ENCODE peak calls at places on chromosomes 13 and 19, in four cellular contexts. H is AG09319, K is NCI-H146, I is choroid plexus epithelial cell. Q is an unnamed sample.

GRCh38 chr19:5172859-5173577 is 167.6 kb downstream of the PTPRS start:
- DNase-seq in H (peak; percentile 85), K (no peak), I (peak; percentile 92), Q (no peak)

GRCh38 chr19:46537136-46538097 is 41.8 kb upstream of the PNMA8B start:
- DNase-seq in H (no peak), I (peak; percentile 65), K (peak; percentile 27), Q (peak; percentile 29)

GRCh38 chr19:40139533-40140287 is 49.0 kb upstream of the ZNF780A start:
- DNase-seq in H (peak; percentile 40), K (peak; percentile 50), I (peak; percentile 77), Q (no peak)

GRCh38 chr13:69324109-69324886 is 783.3 kb upstream of the ATXN8OS start:
- DNase-seq in I (peak; percentile 28), K (peak; percentile 53), H (no peak), Q (no peak)

GRCh38 chr13:112711528-112712265 is 21.9 kb downstream of the ATP11A start:
- DNase-seq in H (peak; percentile 93), I (peak; percentile 87), K (peak; percentile 54), Q (no peak)

GRCh38 chr13:78593652-78594494 is 9.5 kb downstream of the POU4F1 start:
- DNase-seq in H (no peak), K (peak; percentile 54), I (no peak), Q (no peak)

GRCh38 chr13:109131698-109132257 is 502.4 kb downstream of the MYO16 start:
- DNase-seq in I (peak; percentile 91), H (no peak), K (no peak), Q (no peak)

GRCh38 chr13:44040754-44041100 is 161.0 kb downstream of the LACC1 start:
- DNase-seq in K (no peak), H (no peak), I (peak; percentile 70), Q (no peak)

GRCh38 chr19:8323781-8324185 is 2.5 kb downstream of the RPS28 start:
- DNase-seq in I (no peak), H (no peak), K (no peak), Q (no peak)